ENCODE peak calls at places on chromosome 2, in four cellular contexts. J, E, M and P are unnamed samples. For H3K4me1, the result is how much of the 10 kb centered on the place peaks cover.

GRCh38 chr2:237695201-237695780 is 67.9 kb downstream of the LRRFIP1 start:
- DNase-seq in E (peak), J (no peak), M (peak), P (peak)

GRCh38 chr2:221124542-221125235 is 447.4 kb downstream of the EPHA4 start:
- DNase-seq in E (peak), M (peak), J (no peak), P (no peak)

GRCh38 chr2:75238670-75239330 is 39.5 kb upstream of the TACR1 start:
- DNase-seq in J (no peak), E (peak), M (peak), P (peak)

GRCh38 chr2:41024806-41025205 is 572.9 kb upstream of the SLC8A1 start:
- DNase-seq in E (no peak), M (no peak), J (no peak), P (no peak)

GRCh38 chr2:234993547-234993981 is 41.7 kb downstream of the SH3BP4 start:
- DNase-seq in E (no peak), M (no peak), J (peak), P (no peak)

GRCh38 chr2:237256845-237257244 is 157.1 kb downstream of the COL6A3 start:
- DNase-seq in J (no peak), E (peak), M (peak), P (peak)

GRCh38 chr2:101116841-101117552 is 34.2 kb downstream of the TBC1D8 start:
- DNase-seq in M (no peak), J (no peak), E (no peak), P (no peak)

GRCh38 chr2:131404794-131405193 is 40.8 kb upstream of the RAB6D start:
- DNase-seq in E (no peak), J (no peak), M (no peak), P (no peak)

GRCh38 chr2:95024960-95025405 is 525 bp upstream of the MAL start:
- DNase-seq in E (no peak), J (no peak), M (no peak), P (no peak)

GRCh38 chr2:37705191-37705590 is 33.7 kb upstream of the CDC42EP3 start:
- DNase-seq in M (no peak), J (no peak), E (peak), P (peak)

GRCh38 chr2:127415593-127416485 is 2.4 kb upstream of the PROC start:
- DNase-seq in J (peak), M (no peak), E (no peak), P (no peak)

GRCh38 chr2:120228503-120228902 is 5.3 kb upstream of the TMEM185B start:
- DNase-seq in M (no peak), J (no peak), E (no peak), P (no peak)

GRCh38 chr2:116809074-116809473 is 1005.4 kb upstream of the DDX18 start:
- DNase-seq in E (no peak), M (no peak), J (no peak), P (no peak)

GRCh38 chr2:76008001-76008702 is 297.4 kb upstream of the GCFC2 start:
- DNase-seq in M (no peak), E (no peak), J (no peak), P (no peak)

GRCh38 chr2:168939061-168939460 is 38.0 kb downstream of the G6PC2 start:
- DNase-seq in M (no peak), J (no peak), E (no peak), P (no peak)

GRCh38 chr2:127591221-127591923 is 54.6 kb upstream of the GPR17 start:
- DNase-seq in E (peak), M (peak), J (no peak), P (peak)

GRCh38 chr2:209431701-209432100 is 7.9 kb downstream of the MAP2 start:
- DNase-seq in J (no peak), M (peak), E (peak), P (peak)

GRCh38 chr2:237774811-237775553 is 23.6 kb upstream of the RBM44 start:
- DNase-seq in E (peak), M (peak), J (no peak), P (peak)

GRCh38 chr2:67579207-67579606 is 182.1 kb downstream of the ETAA1 start:
- DNase-seq in M (no peak), E (no peak), J (no peak), P (peak)

GRCh38 chr2:95761556-95761955 is 169.8 kb downstream of the TRIM43 start:
- DNase-seq in E (no peak), J (no peak), M (no peak), P (no peak)

GRCh38 chr2:127683056-127683455 is 7.7 kb upstream of the LIMS2 start:
- DNase-seq in E (no peak), J (no peak), M (no peak), P (no peak)

GRCh38 chr2:217868911-217869334 is 133.9 kb downstream of the TNS1 start:
- DNase-seq in M (no peak), E (peak), J (no peak), P (no peak)

GRCh38 chr2:68907232-68907922 is 36.2 kb upstream of the BMP10 start:
- DNase-seq in M (no peak), E (no peak), J (no peak), P (no peak)

GRCh38 chr2:149313512-149313972 is 16.8 kb upstream of the LYPD6 start:
- DNase-seq in E (peak), M (peak), J (no peak), P (peak)

GRCh38 chr2:185583058-185583816 is 155.4 kb upstream of the FSIP2 start:
- DNase-seq in M (peak), E (peak), J (peak), P (peak)

GRCh38 chr2:127681288-127681771 is 6.0 kb upstream of the LIMS2 start:
- DNase-seq in M (no peak), J (no peak), E (peak), P (no peak)

GRCh38 chr2:156562136-156562535 is 126.0 kb downstream of the GPD2 start:
- DNase-seq in M (no peak), J (no peak), E (no peak), P (no peak)

GRCh38 chr2:938181-939005 is 12.3 kb upstream of the SNTG2 start:
- DNase-seq in J (no peak), M (no peak), E (no peak), P (no peak)

GRCh38 chr2:210199186-210199765 is 26.0 kb downstream of the ACADL start:
- DNase-seq in J (no peak), M (peak), E (peak), P (peak)

GRCh38 chr2:60775048-60775639 is 19.1 kb downstream of the PAPOLG start:
- DNase-seq in M (no peak), E (no peak), J (no peak), P (no peak)

GRCh38 chr2:64652231-64653173 is 1.2 kb downstream of the SERTAD2 start:
- DNase-seq in J (no peak), E (peak), M (peak), P (peak)

GRCh38 chr2:101157272-101157671 is 6.1 kb upstream of the TBC1D8 start:
- DNase-seq in E (no peak), J (no peak), M (no peak), P (no peak)

GRCh38 chr2:72755647-72756423 is 70.0 kb downstream of the EXOC6B start:
- DNase-seq in J (no peak), E (peak), M (peak), P (no peak)

GRCh38 chr2:154324601-154325000 is 373.9 kb upstream of the KCNJ3 start:
- DNase-seq in J (no peak), M (no peak), E (no peak), P (no peak)

GRCh38 chr2:233085037-233085838 is 25.1 kb downstream of the INPP5D start:
- DNase-seq in J (no peak), E (no peak), M (no peak), P (no peak)

GRCh38 chr2:233083782-233084181 is 23.6 kb downstream of the INPP5D start:
- DNase-seq in E (no peak), M (no peak), J (peak), P (no peak)

GRCh38 chr2:233087725-233088124 is 27.6 kb downstream of the INPP5D start:
- DNase-seq in M (no peak), J (no peak), E (no peak), P (no peak)

GRCh38 chr2:233084488-233084887 is 24.3 kb downstream of the INPP5D start:
- DNase-seq in M (no peak), E (no peak), J (peak), P (no peak)

DNA sequence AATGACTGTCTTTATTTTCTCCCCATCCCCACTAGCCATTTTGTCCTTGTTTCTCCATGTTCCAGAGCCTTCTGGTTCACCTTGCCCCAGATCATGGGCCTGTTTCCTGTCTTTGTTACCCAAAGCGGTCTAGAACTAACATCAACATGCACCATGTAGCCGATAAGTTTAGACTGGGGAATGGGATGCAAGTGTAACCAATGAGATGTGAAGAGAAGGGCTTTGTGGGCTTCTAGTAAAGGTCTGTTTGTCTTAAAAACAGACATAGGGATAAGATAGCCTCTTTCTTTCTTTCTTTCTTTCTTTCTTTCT is 25.7 kb downstream of the INPP5D start:
- DNase-seq in M (no peak), E (no peak), J (no peak), P (no peak)
- H3K9ac ChIP-seq in M (no peak), E (no peak), J (no peak), P (no peak)

DNA sequence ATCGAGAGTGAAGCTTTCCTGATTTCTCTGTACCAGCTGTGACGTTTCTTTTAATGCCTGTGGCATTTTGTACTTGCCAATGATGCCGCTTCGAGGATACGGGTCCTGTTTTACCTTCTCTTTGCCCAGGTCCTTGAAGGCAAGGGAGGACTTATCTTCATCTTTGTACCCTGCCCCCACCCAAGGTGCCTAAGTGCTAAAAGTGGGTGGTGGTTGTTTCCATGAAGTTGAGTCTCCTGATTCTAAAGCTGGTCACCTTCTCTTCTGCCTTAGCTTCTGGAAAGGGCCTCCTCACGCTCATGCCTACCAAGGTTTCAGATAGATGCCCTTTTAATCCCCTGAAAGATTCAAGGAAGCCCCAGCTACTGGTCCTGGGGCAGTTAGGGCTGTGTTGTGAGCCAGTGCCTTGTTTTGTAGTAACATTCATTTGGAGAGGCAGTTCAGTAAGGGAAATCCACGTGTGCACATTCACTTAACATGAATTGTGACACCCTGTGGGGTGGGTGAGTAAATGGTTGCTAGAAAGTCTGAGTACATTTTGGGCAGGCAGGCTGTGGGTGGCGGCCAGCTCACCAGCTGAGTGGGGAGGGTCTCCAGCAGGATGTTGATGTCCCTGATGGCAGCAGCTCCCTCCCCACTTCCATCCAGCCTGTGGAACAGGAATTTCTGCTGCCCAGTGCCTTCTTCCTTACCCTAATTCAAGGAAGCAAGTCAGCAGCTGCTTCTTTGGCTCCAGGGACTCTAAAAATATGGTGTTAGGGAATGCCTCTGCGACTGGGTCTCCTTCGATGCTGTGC is 6.2 kb downstream of the LBH start:
- DNase-seq in E (peak), M (no peak), J (no peak), P (peak)
- H3K4me1 ChIP-seq in E (half or more), M (under half), J (under half), P (under half)

DNA sequence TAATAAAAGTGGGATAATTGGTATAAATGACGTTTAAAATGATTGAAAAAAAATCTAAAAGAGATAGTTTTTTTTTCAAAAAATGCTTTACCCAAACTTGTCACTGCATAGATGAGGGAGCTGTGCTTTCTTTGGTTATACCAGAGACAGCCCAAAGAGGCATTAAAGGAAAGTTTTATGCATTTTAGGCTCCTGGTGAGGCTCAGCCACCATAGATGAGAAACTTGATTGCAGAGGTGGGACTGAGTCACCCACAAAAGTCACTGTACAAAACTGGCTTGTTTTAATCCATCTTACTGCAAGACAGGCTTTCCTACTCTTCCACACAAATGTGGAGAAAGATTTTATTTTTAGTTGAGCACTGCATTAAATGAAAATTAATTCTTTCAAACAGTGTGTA is 2.4 kb downstream of the SMYD1 start:
- DNase-seq in J (no peak), M (no peak), E (no peak), P (no peak)
- H3K9ac ChIP-seq in J (no peak), M (no peak), E (no peak), P (no peak)

DNA sequence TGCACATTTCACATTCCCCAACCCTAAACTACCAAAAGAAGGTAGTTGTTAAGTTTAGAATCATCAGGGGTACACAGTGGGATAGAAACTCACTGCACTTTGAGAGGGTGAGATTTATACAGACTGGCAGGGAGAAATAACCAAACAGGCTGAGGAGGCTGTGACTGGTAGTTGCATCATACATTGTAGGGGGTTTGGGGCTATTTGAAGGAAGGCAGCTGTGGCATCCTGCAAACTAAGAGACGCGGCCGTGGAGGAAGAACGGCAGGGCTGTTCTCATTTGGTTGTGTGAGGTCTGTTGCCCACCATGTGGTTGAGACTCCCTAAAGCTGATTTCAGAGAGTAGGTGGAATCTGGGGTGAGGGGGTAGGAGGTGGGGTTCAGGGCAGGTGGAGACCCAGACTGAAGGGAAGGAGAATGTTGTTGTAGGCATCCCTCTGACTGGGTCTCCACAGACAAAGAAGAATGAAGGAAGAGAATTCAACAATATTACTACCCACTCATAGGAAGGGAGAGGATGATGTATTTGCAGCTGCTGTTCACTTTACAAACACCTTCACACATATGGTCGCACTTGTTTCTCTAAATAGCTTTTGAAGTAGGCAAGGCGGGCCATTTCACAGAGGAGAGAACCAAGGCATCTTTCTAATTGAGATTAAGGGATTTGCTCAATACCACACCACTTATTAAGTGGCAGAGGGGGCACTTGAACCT is 170.9 kb upstream of the SIX2 start:
- DNase-seq in M (peak), E (no peak), J (no peak), P (no peak)
- H3K4me1 ChIP-seq in M (half or more), E (half or more), J (under half), P (under half)

DNA sequence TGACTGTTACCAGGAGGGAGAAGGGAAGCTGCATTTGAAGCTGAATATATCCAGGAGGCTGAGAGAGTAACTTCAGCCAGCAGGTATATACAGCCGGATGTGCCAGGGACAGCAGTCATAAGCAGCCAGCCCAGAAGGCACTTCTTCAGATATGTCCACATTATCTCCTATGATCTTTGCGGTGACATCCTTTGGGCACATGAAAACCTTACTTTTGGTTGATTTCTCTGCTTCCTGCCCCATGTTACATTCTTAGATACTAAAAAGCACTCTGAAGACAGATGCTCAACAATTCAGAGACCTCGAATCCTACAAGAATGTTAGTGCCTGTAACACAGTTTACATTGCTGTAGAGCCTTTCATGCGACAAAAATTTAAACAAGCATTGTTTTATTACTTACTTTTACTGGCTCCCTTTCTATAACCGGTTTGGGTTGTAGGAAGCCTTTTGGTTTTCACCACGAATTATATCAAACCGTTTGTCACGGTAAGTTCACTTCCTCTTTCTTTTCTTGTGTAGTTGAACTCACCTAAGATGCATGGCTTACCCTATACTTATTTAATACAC is 50.3 kb upstream of the TLK1 start:
- DNase-seq in M (no peak), J (no peak), E (no peak), P (peak)
- H3K9ac ChIP-seq in M (no peak), J (no peak), E (no peak), P (no peak)